ENCODE peak calls at places on chromosomes 4 and X, in eight cellular contexts. One of them, this sample, is unnamed.

GRCh38 chrX:140521393-140521792 is 16.5 kb upstream of the SOX3 start:
- DNase-seq in lower leg skin: no peak
- DNase-seq in left lung: no peak
- DNase-seq in heart left ventricle: no peak
- DNase-seq in fibroblast of lung: no peak
- DNase-seq in WERI-Rb-1: no peak
- DNase-seq in astrocyte: no peak
- DNase-seq in upper lobe of right lung: no peak
- DNase-seq in this sample: no peak

GRCh38 chr4:168615294-168615693 is 118.4 kb downstream of the PALLD start:
- DNase-seq in heart left ventricle: no peak
- DNase-seq in lower leg skin: no peak
- DNase-seq in fibroblast of lung: peak
- DNase-seq in astrocyte: peak
- DNase-seq in left lung: no peak
- DNase-seq in upper lobe of right lung: no peak
- DNase-seq in WERI-Rb-1: no peak
- DNase-seq in this sample: peak

GRCh38 chr4:77852892-77853495 is 9.6 kb upstream of the MRPL1 start:
- DNase-seq in fibroblast of lung: no peak
- DNase-seq in astrocyte: no peak
- DNase-seq in upper lobe of right lung: no peak
- DNase-seq in heart left ventricle: no peak
- DNase-seq in left lung: no peak
- DNase-seq in WERI-Rb-1: no peak
- DNase-seq in lower leg skin: no peak
- DNase-seq in this sample: no peak

GRCh38 chr4:3729885-3730226 is 36.3 kb upstream of the ADRA2C start:
- DNase-seq in lower leg skin: no peak
- DNase-seq in heart left ventricle: no peak
- DNase-seq in WERI-Rb-1: no peak
- DNase-seq in upper lobe of right lung: no peak
- DNase-seq in astrocyte: no peak
- DNase-seq in left lung: no peak
- DNase-seq in fibroblast of lung: no peak
- DNase-seq in this sample: no peak

GRCh38 chr4:186839122-186840037 is 115.7 kb upstream of the FAT1 start:
- DNase-seq in upper lobe of right lung: no peak
- DNase-seq in astrocyte: peak
- DNase-seq in WERI-Rb-1: no peak
- DNase-seq in heart left ventricle: no peak
- DNase-seq in fibroblast of lung: peak
- DNase-seq in left lung: peak
- DNase-seq in lower leg skin: no peak
- DNase-seq in this sample: peak

GRCh38 chr4:139763205-139763604 is 97.6 kb downstream of the MGST2 start:
- DNase-seq in astrocyte: no peak
- DNase-seq in left lung: no peak
- DNase-seq in WERI-Rb-1: peak
- DNase-seq in heart left ventricle: no peak
- DNase-seq in upper lobe of right lung: no peak
- DNase-seq in lower leg skin: no peak
- DNase-seq in fibroblast of lung: no peak
- DNase-seq in this sample: no peak

GRCh38 chrX:115948018-115948923 is 222.3 kb upstream of the AGTR2 start:
- DNase-seq in upper lobe of right lung: no peak
- DNase-seq in heart left ventricle: no peak
- DNase-seq in WERI-Rb-1: peak
- DNase-seq in fibroblast of lung: no peak
- DNase-seq in lower leg skin: no peak
- DNase-seq in astrocyte: no peak
- DNase-seq in left lung: no peak
- DNase-seq in this sample: no peak

GRCh38 chrX:152637649-152638442 is at the start of gene GABRQ:
- DNase-seq in WERI-Rb-1: peak
- DNase-seq in astrocyte: peak
- DNase-seq in fibroblast of lung: peak
- DNase-seq in left lung: no peak
- DNase-seq in heart left ventricle: no peak
- DNase-seq in upper lobe of right lung: peak
- DNase-seq in lower leg skin: no peak
- DNase-seq in this sample: peak

GRCh38 chr4:140861359-140862181 is 105.4 kb upstream of the TBC1D9 start:
- DNase-seq in WERI-Rb-1: peak
- DNase-seq in lower leg skin: peak
- DNase-seq in heart left ventricle: no peak
- DNase-seq in fibroblast of lung: peak
- DNase-seq in left lung: no peak
- DNase-seq in upper lobe of right lung: no peak
- DNase-seq in astrocyte: peak
- DNase-seq in this sample: peak

GRCh38 chr4:118326585-118326984 is 26.2 kb downstream of the PRSS12 start:
- DNase-seq in upper lobe of right lung: no peak
- DNase-seq in astrocyte: no peak
- DNase-seq in fibroblast of lung: no peak
- DNase-seq in left lung: no peak
- DNase-seq in heart left ventricle: no peak
- DNase-seq in WERI-Rb-1: no peak
- DNase-seq in lower leg skin: no peak
- DNase-seq in this sample: no peak

GRCh38 chrX:16076834-16077233 is 46.5 kb upstream of the GRPR start:
- DNase-seq in upper lobe of right lung: no peak
- DNase-seq in WERI-Rb-1: no peak
- DNase-seq in fibroblast of lung: no peak
- DNase-seq in astrocyte: no peak
- DNase-seq in left lung: no peak
- DNase-seq in heart left ventricle: no peak
- DNase-seq in lower leg skin: no peak
- DNase-seq in this sample: no peak

GRCh38 chr4:112284166-112284565 is 1.5 kb downstream of the TIFA start:
- DNase-seq in astrocyte: no peak
- DNase-seq in WERI-Rb-1: peak
- DNase-seq in fibroblast of lung: peak
- DNase-seq in heart left ventricle: no peak
- DNase-seq in lower leg skin: no peak
- DNase-seq in upper lobe of right lung: no peak
- DNase-seq in left lung: no peak
- DNase-seq in this sample: no peak
- H3K4me3 ChIP-seq in astrocyte: peak
- H3K4me3 ChIP-seq in WERI-Rb-1: peak
- H3K4me3 ChIP-seq in fibroblast of lung: peak
- H3K4me3 ChIP-seq in heart left ventricle: peak
- H3K4me3 ChIP-seq in lower leg skin: no peak
- H3K4me3 ChIP-seq in upper lobe of right lung: peak
- H3K4me3 ChIP-seq in left lung: peak
- H3K4me3 ChIP-seq in this sample: peak

GRCh38 chrX:119853449-119853848 is 686 bp upstream of the UPF3B start:
- DNase-seq in fibroblast of lung: no peak
- DNase-seq in heart left ventricle: no peak
- DNase-seq in upper lobe of right lung: no peak
- DNase-seq in lower leg skin: no peak
- DNase-seq in left lung: no peak
- DNase-seq in WERI-Rb-1: peak
- DNase-seq in astrocyte: no peak
- DNase-seq in this sample: no peak
- H3K4me3 ChIP-seq in fibroblast of lung: peak
- H3K4me3 ChIP-seq in heart left ventricle: peak
- H3K4me3 ChIP-seq in upper lobe of right lung: peak
- H3K4me3 ChIP-seq in lower leg skin: no peak
- H3K4me3 ChIP-seq in left lung: peak
- H3K4me3 ChIP-seq in WERI-Rb-1: peak
- H3K4me3 ChIP-seq in astrocyte: peak
- H3K4me3 ChIP-seq in this sample: peak

GRCh38 chrX:39821709-39822095 is 276.1 kb downstream of the BCOR start:
- DNase-seq in fibroblast of lung: no peak
- DNase-seq in upper lobe of right lung: no peak
- DNase-seq in astrocyte: no peak
- DNase-seq in WERI-Rb-1: no peak
- DNase-seq in lower leg skin: no peak
- DNase-seq in heart left ventricle: no peak
- DNase-seq in left lung: no peak
- DNase-seq in this sample: no peak
- H3K4me3 ChIP-seq in fibroblast of lung: no peak
- H3K4me3 ChIP-seq in upper lobe of right lung: peak
- H3K4me3 ChIP-seq in astrocyte: no peak
- H3K4me3 ChIP-seq in WERI-Rb-1: peak
- H3K4me3 ChIP-seq in lower leg skin: no peak
- H3K4me3 ChIP-seq in heart left ventricle: peak
- H3K4me3 ChIP-seq in left lung: no peak
- H3K4me3 ChIP-seq in this sample: peak

GRCh38 chrX:53990201-53990600 is 54.1 kb downstream of the PHF8 start:
- DNase-seq in fibroblast of lung: peak
- DNase-seq in lower leg skin: no peak
- DNase-seq in astrocyte: no peak
- DNase-seq in left lung: no peak
- DNase-seq in heart left ventricle: no peak
- DNase-seq in upper lobe of right lung: no peak
- DNase-seq in WERI-Rb-1: no peak
- DNase-seq in this sample: no peak

GRCh38 chrX:53984895-53985294 is 59.4 kb downstream of the PHF8 start:
- DNase-seq in fibroblast of lung: no peak
- DNase-seq in upper lobe of right lung: no peak
- DNase-seq in WERI-Rb-1: no peak
- DNase-seq in lower leg skin: no peak
- DNase-seq in heart left ventricle: no peak
- DNase-seq in left lung: no peak
- DNase-seq in astrocyte: no peak
- DNase-seq in this sample: no peak
- H3K4me3 ChIP-seq in fibroblast of lung: no peak
- H3K4me3 ChIP-seq in upper lobe of right lung: no peak
- H3K4me3 ChIP-seq in WERI-Rb-1: no peak
- H3K4me3 ChIP-seq in lower leg skin: no peak
- H3K4me3 ChIP-seq in heart left ventricle: no peak
- H3K4me3 ChIP-seq in left lung: no peak
- H3K4me3 ChIP-seq in astrocyte: no peak
- H3K4me3 ChIP-seq in this sample: no peak

DNA sequence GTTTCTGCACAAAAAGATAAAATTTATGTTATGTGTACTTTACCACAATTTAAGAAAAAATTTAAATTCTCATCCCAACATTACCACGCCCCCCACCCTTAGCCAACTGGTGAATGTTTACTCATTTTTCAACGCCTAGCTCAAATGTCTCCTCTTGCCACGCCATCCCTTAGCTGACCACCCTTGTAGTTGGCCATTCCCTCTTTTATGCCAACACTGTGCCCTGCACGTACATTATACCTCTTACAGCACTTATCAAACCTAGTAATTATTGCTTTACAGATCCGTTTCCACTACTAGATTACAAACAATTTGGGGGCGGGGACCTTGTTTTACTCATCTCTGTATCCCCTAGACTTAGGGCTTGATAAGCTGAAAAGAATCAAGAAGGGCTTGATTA is 644 bp downstream of the ERCC6L start:
- DNase-seq in heart left ventricle: no peak
- DNase-seq in upper lobe of right lung: no peak
- DNase-seq in astrocyte: no peak
- DNase-seq in lower leg skin: no peak
- DNase-seq in left lung: no peak
- DNase-seq in fibroblast of lung: no peak
- DNase-seq in WERI-Rb-1: no peak
- DNase-seq in this sample: no peak
- H3K4me3 ChIP-seq in heart left ventricle: no peak
- H3K4me3 ChIP-seq in upper lobe of right lung: no peak
- H3K4me3 ChIP-seq in astrocyte: peak
- H3K4me3 ChIP-seq in lower leg skin: no peak
- H3K4me3 ChIP-seq in left lung: no peak
- H3K4me3 ChIP-seq in fibroblast of lung: peak
- H3K4me3 ChIP-seq in WERI-Rb-1: peak
- H3K4me3 ChIP-seq in this sample: peak

GRCh38 chr4:101286663-101287062 is 60.7 kb downstream of the PPP3CA start:
- DNase-seq in upper lobe of right lung: no peak
- DNase-seq in left lung: no peak
- DNase-seq in fibroblast of lung: no peak
- DNase-seq in astrocyte: no peak
- DNase-seq in heart left ventricle: no peak
- DNase-seq in lower leg skin: no peak
- DNase-seq in WERI-Rb-1: no peak
- DNase-seq in this sample: no peak
- H3K4me3 ChIP-seq in upper lobe of right lung: no peak
- H3K4me3 ChIP-seq in left lung: no peak
- H3K4me3 ChIP-seq in fibroblast of lung: no peak
- H3K4me3 ChIP-seq in astrocyte: no peak
- H3K4me3 ChIP-seq in heart left ventricle: no peak
- H3K4me3 ChIP-seq in lower leg skin: no peak
- H3K4me3 ChIP-seq in WERI-Rb-1: no peak
- H3K4me3 ChIP-seq in this sample: no peak

DNA sequence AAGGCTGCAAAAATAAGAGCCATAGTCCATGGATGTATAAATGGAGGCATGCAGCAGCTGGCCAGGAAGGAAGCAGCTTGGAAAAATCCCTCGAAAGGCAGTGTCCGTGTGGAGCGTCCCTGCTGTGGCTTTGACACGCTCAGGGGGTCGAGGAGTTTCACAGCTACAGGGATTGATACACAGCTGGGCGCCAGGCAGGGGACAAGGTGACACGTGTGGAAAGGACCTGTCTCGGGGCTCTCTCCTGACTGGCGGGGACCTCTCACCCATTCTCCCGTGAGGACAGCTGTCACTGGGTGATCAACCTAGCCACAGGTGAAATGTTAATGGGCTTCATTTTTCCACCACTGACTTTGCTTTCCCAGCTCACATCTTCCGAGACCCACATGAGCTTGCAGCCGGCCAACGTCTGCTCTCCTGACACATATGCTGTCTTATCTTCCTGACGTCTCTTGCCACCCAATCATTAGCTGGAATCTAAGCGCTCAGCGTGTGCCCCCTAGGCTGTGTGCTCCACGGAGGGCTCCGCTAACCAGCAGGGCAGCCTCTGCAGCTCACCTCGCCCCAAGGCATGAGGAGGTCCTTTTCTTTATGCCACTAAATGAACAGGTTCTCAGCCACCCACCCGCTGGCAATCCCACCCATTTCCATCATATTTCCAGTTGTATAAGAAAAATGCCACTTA is 89.4 kb upstream of the AFAP1 start:
- DNase-seq in heart left ventricle: no peak
- DNase-seq in astrocyte: no peak
- DNase-seq in left lung: no peak
- DNase-seq in fibroblast of lung: no peak
- DNase-seq in lower leg skin: no peak
- DNase-seq in WERI-Rb-1: no peak
- DNase-seq in upper lobe of right lung: no peak
- DNase-seq in this sample: no peak
- H3K4me3 ChIP-seq in heart left ventricle: no peak
- H3K4me3 ChIP-seq in astrocyte: no peak
- H3K4me3 ChIP-seq in left lung: no peak
- H3K4me3 ChIP-seq in fibroblast of lung: no peak
- H3K4me3 ChIP-seq in lower leg skin: no peak
- H3K4me3 ChIP-seq in WERI-Rb-1: no peak
- H3K4me3 ChIP-seq in upper lobe of right lung: no peak
- H3K4me3 ChIP-seq in this sample: no peak

DNA sequence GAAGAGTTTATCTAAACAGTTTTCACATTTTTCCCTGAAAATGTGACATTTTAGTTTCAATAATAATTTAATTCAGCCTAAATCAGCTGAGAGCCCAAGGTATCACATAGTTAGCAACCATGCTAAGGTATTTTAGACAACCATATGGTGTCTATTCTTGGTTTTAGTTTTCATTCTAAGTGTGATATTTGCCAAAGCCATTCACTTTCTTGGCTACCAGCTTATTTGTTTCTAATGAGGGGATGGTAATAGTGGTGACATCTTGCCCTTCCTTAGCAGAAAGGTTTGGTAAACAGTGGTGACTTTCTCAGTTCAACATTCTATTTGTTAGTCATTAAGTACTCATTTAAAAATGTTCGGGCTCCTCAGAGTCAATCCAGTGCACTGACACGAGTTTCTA is 854.9 kb upstream of the HTR2C start:
- DNase-seq in upper lobe of right lung: no peak
- DNase-seq in left lung: no peak
- DNase-seq in heart left ventricle: no peak
- DNase-seq in WERI-Rb-1: no peak
- DNase-seq in lower leg skin: no peak
- DNase-seq in astrocyte: no peak
- DNase-seq in fibroblast of lung: no peak
- DNase-seq in this sample: no peak
- H3K4me3 ChIP-seq in upper lobe of right lung: no peak
- H3K4me3 ChIP-seq in left lung: no peak
- H3K4me3 ChIP-seq in heart left ventricle: no peak
- H3K4me3 ChIP-seq in WERI-Rb-1: no peak
- H3K4me3 ChIP-seq in lower leg skin: no peak
- H3K4me3 ChIP-seq in astrocyte: no peak
- H3K4me3 ChIP-seq in fibroblast of lung: no peak
- H3K4me3 ChIP-seq in this sample: no peak